ENCODE peak calls at places on chromosome 13, in four cellular contexts. G is tibial nerve, L is brain microvascular endothelial cell, F is ovary. B is an unnamed sample.

GRCh38 chr13:94249512-94249911 is 230.0 kb downstream of the DCT start:
- DNase-seq in G (no peak), L (peak), F (no peak), B (no peak)

GRCh38 chr13:101283782-101284181 is 132.5 kb downstream of the NALCN start:
- DNase-seq in G (no peak), L (no peak), F (no peak), B (no peak)

GRCh38 chr13:97352815-97353214 is 81.2 kb upstream of the RAP2A start:
- DNase-seq in G (no peak), L (no peak), F (no peak), B (no peak)

GRCh38 chr13:24271611-24272451 is 37.5 kb upstream of the C1QTNF9 start:
- DNase-seq in G (no peak), L (peak), F (peak), B (no peak)

GRCh38 chr13:37618554-37618953 is 20.0 kb upstream of the POSTN start:
- DNase-seq in G (no peak), L (peak), F (no peak), B (no peak)

GRCh38 chr13:29501674-29502073 is 93.8 kb downstream of the SLC7A1 start:
- DNase-seq in G (no peak), L (no peak), F (no peak), B (no peak)

GRCh38 chr13:26424181-26424580 is 133.3 kb upstream of the WASF3 start:
- DNase-seq in G (no peak), L (no peak), F (no peak), B (no peak)

GRCh38 chr13:113879506-113880360 is 15.9 kb upstream of the GAS6 start:
- DNase-seq in G (no peak), L (no peak), F (no peak), B (no peak)

GRCh38 chr13:112849500-112849899 is 119.5 kb upstream of the MCF2L start:
- DNase-seq in G (no peak), L (no peak), F (no peak), B (no peak)

GRCh38 chr13:27915301-27916207 is 4.2 kb upstream of the PDX1 start:
- DNase-seq in G (no peak), L (no peak), F (no peak), B (no peak)

GRCh38 chr13:50726164-50726563 is 117.3 kb downstream of the DLEU7 start:
- DNase-seq in G (no peak), L (no peak), F (no peak), B (no peak)

GRCh38 chr13:60974296-60974695 is 441.4 kb downstream of the PCDH20 start:
- DNase-seq in G (no peak), L (no peak), F (no peak), B (no peak)

GRCh38 chr13:73851104-73851503 is 283.1 kb downstream of the KLF12 start:
- DNase-seq in G (no peak), L (no peak), F (no peak), B (no peak)

GRCh38 chr13:109212630-109213029 is 573.8 kb downstream of the IRS2 start:
- DNase-seq in G (no peak), L (no peak), F (no peak), B (no peak)

GRCh38 chr13:98275711-98276171 is 98.7 kb upstream of the RNF113B start:
- DNase-seq in G (no peak), L (no peak), F (no peak), B (no peak)

DNA sequence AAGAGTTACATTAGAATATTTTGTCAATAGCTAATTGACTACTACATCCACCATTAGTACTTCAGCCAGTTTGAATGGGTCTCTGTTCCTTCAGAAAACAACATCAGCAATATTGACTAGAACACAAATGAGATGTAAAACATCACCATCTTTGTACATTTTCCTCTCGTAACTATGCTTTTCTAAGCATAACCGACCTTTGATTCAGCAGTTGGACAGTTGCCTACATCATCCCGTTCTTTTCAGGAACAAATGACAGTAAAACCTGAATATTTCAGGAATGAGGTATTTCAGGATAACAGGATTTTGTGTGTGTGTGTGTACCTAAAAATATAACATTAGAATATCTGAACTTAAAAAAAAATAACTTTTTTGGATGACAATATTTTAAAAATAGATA is 60.9 kb downstream of the STARD13 start:
- DNase-seq in G (no peak), L (no peak), F (no peak), B (no peak)
- TF ChIP-seq CTCF in G (no peak), L (no peak), F (no peak), B (no peak)

GRCh38 chr13:35144496-35144895 is 202.4 kb downstream of the NBEA start:
- DNase-seq in G (no peak), L (peak), F (no peak), B (no peak)
- TF ChIP-seq CTCF in G (no peak), L (no peak), F (no peak), B (no peak)

GRCh38 chr13:41075034-41075433 is 13.7 kb downstream of the WBP4 start:
- DNase-seq in G (no peak), L (no peak), F (no peak), B (no peak)
- TF ChIP-seq CTCF in G (peak), L (peak), F (peak), B (peak)

GRCh38 chr13:46668302-46668720 is 115.3 kb downstream of the LRCH1 start:
- DNase-seq in G (no peak), L (peak), F (no peak), B (peak)

GRCh38 chr13:46665630-46666482 is 112.9 kb downstream of the LRCH1 start:
- DNase-seq in G (no peak), L (no peak), F (no peak), B (no peak)

GRCh38 chr13:46667687-46668281 is 114.8 kb downstream of the LRCH1 start:
- DNase-seq in G (no peak), L (no peak), F (no peak), B (no peak)

GRCh38 chr13:46665243-46665629 is 112.3 kb downstream of the LRCH1 start:
- DNase-seq in G (no peak), L (no peak), F (no peak), B (no peak)

DNA sequence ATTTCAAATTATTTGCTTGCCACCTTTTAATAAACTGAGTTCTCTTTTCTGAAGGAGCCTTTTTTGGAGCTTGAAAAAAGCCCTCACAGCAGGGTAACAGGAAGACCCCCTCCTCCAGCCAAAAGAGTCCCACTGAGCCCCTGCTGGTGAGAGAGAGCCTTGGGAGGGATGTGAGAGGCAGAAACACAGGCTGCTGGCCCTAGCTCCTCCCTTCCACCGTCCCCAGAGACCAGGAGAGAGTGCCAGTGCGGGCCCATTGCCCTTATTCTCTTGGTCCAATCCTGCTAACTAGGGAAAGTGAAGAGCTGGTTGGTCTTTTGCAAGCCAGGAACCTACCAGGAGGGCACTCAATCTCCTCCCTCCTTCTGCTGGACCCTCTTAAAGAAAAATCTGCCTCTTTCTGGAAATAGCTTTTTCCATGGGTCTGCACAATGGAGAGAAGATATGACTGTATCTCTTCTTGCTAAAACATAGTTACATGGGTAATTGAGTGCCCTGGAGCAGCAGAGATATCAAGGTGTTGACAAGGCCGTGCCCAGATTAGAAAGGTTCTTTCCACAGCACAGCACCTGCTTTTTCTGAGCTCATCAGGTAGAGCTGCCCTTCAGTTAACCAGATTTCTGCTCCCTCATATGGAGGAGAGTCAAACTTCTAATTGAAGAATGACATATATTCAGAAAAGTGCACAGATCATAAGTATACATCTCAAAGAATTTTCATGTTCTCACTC is 113.9 kb downstream of the LRCH1 start:
- DNase-seq in G (no peak), L (no peak), F (no peak), B (no peak)
- TF ChIP-seq CTCF in G (no peak), L (peak), F (no peak), B (no peak)

GRCh38 chr13:91722267-91722884 is 324.0 kb downstream of the GPC5 start:
- DNase-seq in G (no peak), L (peak), F (no peak), B (no peak)
- TF ChIP-seq CTCF in G (peak), L (peak), F (no peak), B (no peak)

DNA sequence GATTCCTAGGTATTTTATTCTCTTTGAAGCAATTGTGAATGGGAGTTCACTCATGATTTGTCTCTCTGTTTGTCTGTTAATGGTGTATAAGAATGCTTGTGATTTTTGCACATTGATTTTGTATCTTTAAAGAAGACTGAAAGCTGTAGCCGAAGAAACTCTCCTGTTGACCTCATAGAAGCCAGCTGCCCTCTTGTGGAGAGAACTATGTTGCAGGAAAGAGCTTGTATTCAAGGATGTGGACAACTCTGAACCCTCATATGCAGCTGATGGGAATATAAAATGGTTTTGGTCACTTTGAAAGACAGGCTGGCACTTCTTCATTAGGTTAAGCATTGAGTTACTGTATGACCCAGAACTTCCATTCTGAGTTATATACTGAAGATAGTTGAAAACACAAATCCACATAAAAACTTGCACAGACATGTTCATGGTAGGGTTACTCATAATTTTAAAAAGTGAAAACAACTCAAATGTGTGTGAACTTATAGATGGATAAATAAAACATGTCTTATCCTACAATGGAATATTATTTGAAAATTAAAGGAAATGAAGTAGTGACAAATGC is 65.8 kb upstream of the SLITRK6 start:
- DNase-seq in G (no peak), L (peak), F (no peak), B (no peak)
- TF ChIP-seq CTCF in G (no peak), L (peak), F (no peak), B (no peak)

GRCh38 chr13:49217962-49218492 is 2.1 kb upstream of the MLNR start:
- DNase-seq in G (no peak), L (no peak), F (no peak), B (no peak)

GRCh38 chr13:49218493-49219051 is 1.6 kb upstream of the MLNR start:
- DNase-seq in G (no peak), L (no peak), F (no peak), B (no peak)

GRCh38 chr13:49220856-49221614 is 897 bp downstream of the MLNR start:
- DNase-seq in G (no peak), L (no peak), F (no peak), B (no peak)

GRCh38 chr13:49219647-49220034 is 497 bp upstream of the MLNR start:
- DNase-seq in G (no peak), L (no peak), F (no peak), B (no peak)

DNA sequence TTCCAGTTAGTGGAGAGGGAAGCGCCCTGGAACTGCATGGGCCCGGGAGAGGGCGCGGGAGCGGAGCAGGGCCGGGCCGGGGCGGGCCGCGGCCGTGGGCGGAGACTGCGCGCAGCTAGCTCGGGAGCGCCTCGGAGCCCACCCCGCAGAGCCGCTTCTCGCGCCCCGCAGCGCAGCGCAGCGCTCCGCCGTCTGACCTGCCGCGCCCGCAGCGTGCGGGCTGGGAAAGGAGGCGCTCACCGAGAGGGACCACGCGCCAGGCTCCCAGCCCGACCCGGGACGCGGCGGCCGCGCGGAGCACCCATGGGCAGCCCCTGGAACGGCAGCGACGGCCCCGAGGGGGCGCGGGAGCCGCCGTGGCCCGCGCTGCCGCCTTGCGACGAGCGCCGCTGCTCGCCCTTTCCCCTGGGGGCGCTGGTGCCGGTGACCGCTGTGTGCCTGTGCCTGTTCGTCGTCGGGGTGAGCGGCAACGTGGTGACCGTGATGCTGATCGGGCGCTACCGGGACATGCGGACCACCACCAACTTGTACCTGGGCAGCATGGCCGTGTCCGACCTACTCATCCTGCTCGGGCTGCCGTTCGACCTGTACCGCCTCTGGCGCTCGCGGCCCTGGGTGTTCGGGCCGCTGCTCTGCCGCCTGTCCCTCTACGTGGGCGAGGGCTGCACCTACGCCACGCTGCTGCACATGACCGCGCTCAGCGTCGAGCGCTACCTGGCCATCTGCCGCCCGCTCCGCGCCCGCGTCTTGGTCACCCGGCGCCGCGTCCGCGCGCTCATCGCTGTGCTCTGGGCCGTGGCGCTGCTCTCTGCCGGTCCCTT is at the start of gene MLNR:
- DNase-seq in G (no peak), L (no peak), F (no peak), B (no peak)
- TF ChIP-seq CTCF in G (peak), L (peak), F (peak), B (no peak)

GRCh38 chr13:62544928-62545327 is 1129.3 kb upstream of the PCDH20 start:
- DNase-seq in G (no peak), L (no peak), F (no peak), B (no peak)
- TF ChIP-seq CTCF in G (no peak), L (peak), F (no peak), B (no peak)

GRCh38 chr13:67841071-67841470 is 610.9 kb upstream of the PCDH9 start:
- DNase-seq in G (no peak), L (no peak), F (no peak), B (no peak)
- TF ChIP-seq CTCF in G (no peak), L (peak), F (no peak), B (no peak)